ENCODE peak calls at places on chromosomes 6 and 20, in nine cellular contexts. One of them, this sample, is unnamed.

GRCh38 chr6:157586476-157587126 is 205.6 kb downstream of the ZDHHC14 start:
- DNase-seq in HL-60: no peak
- DNase-seq in ovary: no peak
- DNase-seq in brain microvascular endothelial cell: no peak
- DNase-seq in naive thymus-derived CD4-positive, alpha-beta T cell: no peak
- DNase-seq in neuronal stem cell: no peak
- DNase-seq in foreskin keratinocyte: no peak
- DNase-seq in tibial nerve: no peak
- DNase-seq in AG04450: no peak
- DNase-seq in this sample: no peak

GRCh38 chr20:41392871-41393704 is 26.5 kb upstream of the EMILIN3 start:
- DNase-seq in ovary: peak
- DNase-seq in naive thymus-derived CD4-positive, alpha-beta T cell: no peak
- DNase-seq in HL-60: no peak
- DNase-seq in neuronal stem cell: no peak
- DNase-seq in tibial nerve: peak
- DNase-seq in brain microvascular endothelial cell: no peak
- DNase-seq in foreskin keratinocyte: no peak
- DNase-seq in AG04450: no peak
- DNase-seq in this sample: peak

GRCh38 chr6:116667620-116668019 is 946 bp downstream of the ZUP1 start:
- DNase-seq in AG04450: no peak
- DNase-seq in foreskin keratinocyte: no peak
- DNase-seq in HL-60: no peak
- DNase-seq in naive thymus-derived CD4-positive, alpha-beta T cell: no peak
- DNase-seq in brain microvascular endothelial cell: no peak
- DNase-seq in neuronal stem cell: no peak
- DNase-seq in ovary: no peak
- DNase-seq in tibial nerve: no peak
- DNase-seq in this sample: no peak

GRCh38 chr6:16204653-16205376 is 33.6 kb upstream of the GMPR start:
- DNase-seq in neuronal stem cell: no peak
- DNase-seq in tibial nerve: no peak
- DNase-seq in HL-60: no peak
- DNase-seq in foreskin keratinocyte: no peak
- DNase-seq in brain microvascular endothelial cell: no peak
- DNase-seq in AG04450: no peak
- DNase-seq in ovary: no peak
- DNase-seq in naive thymus-derived CD4-positive, alpha-beta T cell: no peak
- DNase-seq in this sample: no peak

GRCh38 chr20:63280371-63280770 is 7.8 kb downstream of the ARFGAP1 start:
- DNase-seq in HL-60: no peak
- DNase-seq in neuronal stem cell: no peak
- DNase-seq in foreskin keratinocyte: no peak
- DNase-seq in ovary: no peak
- DNase-seq in brain microvascular endothelial cell: no peak
- DNase-seq in naive thymus-derived CD4-positive, alpha-beta T cell: no peak
- DNase-seq in tibial nerve: no peak
- DNase-seq in AG04450: no peak
- DNase-seq in this sample: no peak

GRCh38 chr6:127879685-127880084 is 21.2 kb downstream of the THEMIS start:
- DNase-seq in naive thymus-derived CD4-positive, alpha-beta T cell: no peak
- DNase-seq in brain microvascular endothelial cell: peak
- DNase-seq in AG04450: no peak
- DNase-seq in tibial nerve: no peak
- DNase-seq in foreskin keratinocyte: no peak
- DNase-seq in ovary: no peak
- DNase-seq in HL-60: no peak
- DNase-seq in neuronal stem cell: peak
- DNase-seq in this sample: no peak

GRCh38 chr20:2820896-2821869 is 5.0 kb downstream of the TMEM239 start:
- DNase-seq in foreskin keratinocyte: no peak
- DNase-seq in brain microvascular endothelial cell: no peak
- DNase-seq in naive thymus-derived CD4-positive, alpha-beta T cell: no peak
- DNase-seq in neuronal stem cell: no peak
- DNase-seq in ovary: no peak
- DNase-seq in tibial nerve: no peak
- DNase-seq in AG04450: no peak
- DNase-seq in HL-60: no peak
- DNase-seq in this sample: no peak

GRCh38 chr6:27178001-27178730 is 69.3 kb upstream of the PRSS16 start:
- DNase-seq in HL-60: no peak
- DNase-seq in AG04450: peak
- DNase-seq in naive thymus-derived CD4-positive, alpha-beta T cell: peak
- DNase-seq in foreskin keratinocyte: peak
- DNase-seq in neuronal stem cell: peak
- DNase-seq in tibial nerve: peak
- DNase-seq in brain microvascular endothelial cell: peak
- DNase-seq in ovary: peak
- DNase-seq in this sample: no peak

GRCh38 chr6:66065313-66065712 is 358.3 kb upstream of the EYS start:
- DNase-seq in foreskin keratinocyte: no peak
- DNase-seq in brain microvascular endothelial cell: no peak
- DNase-seq in ovary: no peak
- DNase-seq in naive thymus-derived CD4-positive, alpha-beta T cell: no peak
- DNase-seq in AG04450: no peak
- DNase-seq in tibial nerve: no peak
- DNase-seq in HL-60: no peak
- DNase-seq in neuronal stem cell: no peak
- DNase-seq in this sample: no peak

DNA sequence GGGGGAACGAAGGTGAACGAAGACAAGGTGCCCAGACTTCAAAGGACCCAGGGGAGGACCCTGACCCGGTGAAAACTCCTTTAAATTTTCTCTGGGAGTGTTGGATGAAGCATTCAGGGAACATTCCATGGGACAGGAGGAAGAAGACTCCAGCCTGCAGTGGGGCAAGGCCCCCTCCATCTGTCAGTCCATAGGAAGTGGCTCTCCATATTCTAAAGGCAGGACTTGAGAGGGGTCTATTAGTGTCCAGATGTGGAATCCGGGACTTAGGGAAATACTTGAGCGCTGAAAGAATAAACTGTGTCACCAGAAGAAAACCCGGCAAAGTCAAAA is 3.2 kb upstream of the BPIFA2 start:
- DNase-seq in neuronal stem cell: no peak
- DNase-seq in AG04450: no peak
- DNase-seq in HL-60: no peak
- DNase-seq in ovary: no peak
- DNase-seq in tibial nerve: no peak
- DNase-seq in brain microvascular endothelial cell: no peak
- DNase-seq in naive thymus-derived CD4-positive, alpha-beta T cell: no peak
- DNase-seq in foreskin keratinocyte: no peak
- DNase-seq in this sample: no peak
- H3K27ac ChIP-seq in neuronal stem cell: no peak
- H3K27ac ChIP-seq in AG04450: no peak
- H3K27ac ChIP-seq in HL-60: no peak
- H3K27ac ChIP-seq in ovary: no peak
- H3K27ac ChIP-seq in tibial nerve: no peak
- H3K27ac ChIP-seq in brain microvascular endothelial cell: no peak
- H3K27ac ChIP-seq in naive thymus-derived CD4-positive, alpha-beta T cell: no peak
- H3K27ac ChIP-seq in foreskin keratinocyte: no peak
- H3K27ac ChIP-seq in this sample: no peak

GRCh38 chr20:44609006-44609510 is 26.7 kb downstream of the PKIG start:
- DNase-seq in neuronal stem cell: no peak
- DNase-seq in brain microvascular endothelial cell: no peak
- DNase-seq in ovary: no peak
- DNase-seq in HL-60: no peak
- DNase-seq in naive thymus-derived CD4-positive, alpha-beta T cell: no peak
- DNase-seq in AG04450: no peak
- DNase-seq in tibial nerve: no peak
- DNase-seq in foreskin keratinocyte: no peak
- DNase-seq in this sample: no peak

GRCh38 chr20:44606725-44607441 is 24.5 kb downstream of the PKIG start:
- DNase-seq in ovary: no peak
- DNase-seq in AG04450: no peak
- DNase-seq in naive thymus-derived CD4-positive, alpha-beta T cell: no peak
- DNase-seq in HL-60: no peak
- DNase-seq in tibial nerve: no peak
- DNase-seq in brain microvascular endothelial cell: no peak
- DNase-seq in foreskin keratinocyte: no peak
- DNase-seq in neuronal stem cell: no peak
- DNase-seq in this sample: no peak

GRCh38 chr20:44613575-44613974 is 31.2 kb downstream of the PKIG start:
- DNase-seq in ovary: no peak
- DNase-seq in AG04450: no peak
- DNase-seq in tibial nerve: no peak
- DNase-seq in HL-60: no peak
- DNase-seq in brain microvascular endothelial cell: no peak
- DNase-seq in neuronal stem cell: no peak
- DNase-seq in foreskin keratinocyte: no peak
- DNase-seq in naive thymus-derived CD4-positive, alpha-beta T cell: no peak
- DNase-seq in this sample: no peak

GRCh38 chr20:44609511-44610312 is 27.3 kb downstream of the PKIG start:
- DNase-seq in AG04450: peak
- DNase-seq in ovary: peak
- DNase-seq in brain microvascular endothelial cell: peak
- DNase-seq in HL-60: peak
- DNase-seq in naive thymus-derived CD4-positive, alpha-beta T cell: peak
- DNase-seq in neuronal stem cell: peak
- DNase-seq in tibial nerve: peak
- DNase-seq in foreskin keratinocyte: peak
- DNase-seq in this sample: peak

DNA sequence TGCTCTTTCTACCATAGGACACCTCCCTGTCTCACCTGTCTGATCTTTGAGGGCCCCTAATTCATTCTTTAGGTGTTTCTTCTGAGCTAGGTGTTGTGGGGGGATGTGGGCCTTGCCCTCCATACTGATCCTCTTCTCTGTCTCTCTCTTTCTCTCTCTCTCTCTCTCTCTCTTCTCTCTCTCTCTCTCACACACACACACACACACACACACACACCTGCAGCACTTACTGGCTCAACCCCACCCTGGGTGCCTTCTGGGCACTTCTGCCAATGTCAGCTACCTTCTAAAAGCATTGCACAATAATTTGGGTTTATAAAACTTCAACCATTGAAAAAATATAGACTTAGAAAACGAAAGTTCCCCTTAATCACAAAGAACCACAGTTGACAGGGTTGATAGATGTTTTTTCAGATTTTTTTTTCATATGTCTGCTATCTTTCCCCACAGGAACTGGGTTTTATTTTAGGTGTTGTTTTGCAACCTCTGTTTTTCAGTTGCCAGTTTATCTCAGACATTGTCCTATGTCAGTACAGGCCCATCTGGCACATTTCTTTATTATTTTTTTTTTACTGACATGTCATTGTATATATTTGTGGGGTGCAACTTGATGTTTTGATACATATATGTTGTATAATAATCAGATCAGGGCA is 28.1 kb downstream of the PKIG start:
- DNase-seq in brain microvascular endothelial cell: no peak
- DNase-seq in naive thymus-derived CD4-positive, alpha-beta T cell: no peak
- DNase-seq in tibial nerve: no peak
- DNase-seq in HL-60: no peak
- DNase-seq in AG04450: no peak
- DNase-seq in foreskin keratinocyte: no peak
- DNase-seq in ovary: no peak
- DNase-seq in neuronal stem cell: no peak
- DNase-seq in this sample: no peak
- H3K27ac ChIP-seq in brain microvascular endothelial cell: no peak
- H3K27ac ChIP-seq in naive thymus-derived CD4-positive, alpha-beta T cell: peak
- H3K27ac ChIP-seq in tibial nerve: peak
- H3K27ac ChIP-seq in HL-60: peak
- H3K27ac ChIP-seq in AG04450: no peak
- H3K27ac ChIP-seq in foreskin keratinocyte: no peak
- H3K27ac ChIP-seq in ovary: peak
- H3K27ac ChIP-seq in neuronal stem cell: no peak
- H3K27ac ChIP-seq in this sample: no peak

GRCh38 chr6:44224154-44224977 is 971 bp downstream of the SLC29A1 start:
- DNase-seq in naive thymus-derived CD4-positive, alpha-beta T cell: no peak
- DNase-seq in brain microvascular endothelial cell: no peak
- DNase-seq in neuronal stem cell: no peak
- DNase-seq in foreskin keratinocyte: no peak
- DNase-seq in tibial nerve: no peak
- DNase-seq in HL-60: no peak
- DNase-seq in AG04450: no peak
- DNase-seq in ovary: no peak
- DNase-seq in this sample: no peak

GRCh38 chr6:44222486-44222986 is 859 bp upstream of the SLC29A1 start:
- DNase-seq in brain microvascular endothelial cell: no peak
- DNase-seq in neuronal stem cell: no peak
- DNase-seq in naive thymus-derived CD4-positive, alpha-beta T cell: no peak
- DNase-seq in AG04450: no peak
- DNase-seq in foreskin keratinocyte: no peak
- DNase-seq in tibial nerve: no peak
- DNase-seq in ovary: no peak
- DNase-seq in HL-60: no peak
- DNase-seq in this sample: no peak

GRCh38 chr6:44224978-44225330 is 1.6 kb downstream of the SLC29A1 start:
- DNase-seq in tibial nerve: no peak
- DNase-seq in naive thymus-derived CD4-positive, alpha-beta T cell: no peak
- DNase-seq in HL-60: no peak
- DNase-seq in neuronal stem cell: no peak
- DNase-seq in foreskin keratinocyte: no peak
- DNase-seq in ovary: no peak
- DNase-seq in AG04450: no peak
- DNase-seq in brain microvascular endothelial cell: no peak
- DNase-seq in this sample: no peak

GRCh38 chr6:44222987-44223470 is 366 bp upstream of the SLC29A1 start:
- DNase-seq in tibial nerve: no peak
- DNase-seq in ovary: no peak
- DNase-seq in AG04450: no peak
- DNase-seq in brain microvascular endothelial cell: no peak
- DNase-seq in naive thymus-derived CD4-positive, alpha-beta T cell: no peak
- DNase-seq in foreskin keratinocyte: no peak
- DNase-seq in HL-60: no peak
- DNase-seq in neuronal stem cell: no peak
- DNase-seq in this sample: no peak

DNA sequence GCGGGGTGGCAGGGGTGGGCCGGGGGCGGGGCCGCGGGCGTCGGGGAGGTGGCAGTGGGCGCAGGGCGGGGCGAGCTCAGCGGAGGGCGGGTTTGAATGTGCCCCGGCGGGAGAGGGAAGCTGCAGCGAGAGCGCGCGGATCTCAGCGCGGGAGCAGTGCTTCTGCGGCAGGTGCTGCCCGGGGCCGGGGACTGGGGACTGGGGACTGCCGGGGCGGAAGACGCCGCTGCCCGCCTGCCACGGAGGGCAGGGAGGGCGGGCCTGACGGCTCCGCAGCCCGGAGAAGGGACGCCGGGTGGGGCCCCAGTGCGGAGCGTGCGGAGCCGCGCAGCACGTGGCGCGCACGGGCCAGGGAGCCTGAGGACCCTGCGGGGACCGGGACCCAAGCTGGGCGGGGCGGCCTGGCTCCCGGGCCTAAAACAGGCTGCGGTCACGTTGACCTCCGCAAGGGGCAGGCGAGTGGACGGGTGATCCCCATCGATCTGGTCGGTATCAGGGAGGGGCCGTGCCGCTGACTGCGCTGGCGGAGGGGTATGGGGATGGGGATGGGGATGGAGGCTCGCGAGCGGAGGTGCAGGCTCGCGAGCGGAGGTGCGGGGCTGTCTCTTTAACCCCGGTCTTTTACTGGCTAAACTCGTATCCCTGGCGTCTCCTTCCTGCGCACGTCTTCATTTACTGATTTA is at the start of gene SLC29A1:
- DNase-seq in foreskin keratinocyte: no peak
- DNase-seq in tibial nerve: peak
- DNase-seq in ovary: peak
- DNase-seq in HL-60: peak
- DNase-seq in naive thymus-derived CD4-positive, alpha-beta T cell: peak
- DNase-seq in brain microvascular endothelial cell: no peak
- DNase-seq in neuronal stem cell: peak
- DNase-seq in AG04450: no peak
- DNase-seq in this sample: no peak
- H3K27ac ChIP-seq in foreskin keratinocyte: no peak
- H3K27ac ChIP-seq in tibial nerve: peak
- H3K27ac ChIP-seq in ovary: peak
- H3K27ac ChIP-seq in HL-60: peak
- H3K27ac ChIP-seq in naive thymus-derived CD4-positive, alpha-beta T cell: peak
- H3K27ac ChIP-seq in brain microvascular endothelial cell: no peak
- H3K27ac ChIP-seq in neuronal stem cell: peak
- H3K27ac ChIP-seq in AG04450: no peak
- H3K27ac ChIP-seq in this sample: no peak

GRCh38 chr6:168667428-168667805 is 226.4 kb downstream of the SMOC2 start:
- DNase-seq in naive thymus-derived CD4-positive, alpha-beta T cell: no peak
- DNase-seq in neuronal stem cell: no peak
- DNase-seq in ovary: no peak
- DNase-seq in foreskin keratinocyte: no peak
- DNase-seq in HL-60: no peak
- DNase-seq in AG04450: no peak
- DNase-seq in tibial nerve: no peak
- DNase-seq in brain microvascular endothelial cell: no peak
- DNase-seq in this sample: no peak
- H3K27ac ChIP-seq in naive thymus-derived CD4-positive, alpha-beta T cell: no peak
- H3K27ac ChIP-seq in neuronal stem cell: no peak
- H3K27ac ChIP-seq in ovary: no peak
- H3K27ac ChIP-seq in foreskin keratinocyte: peak
- H3K27ac ChIP-seq in HL-60: no peak
- H3K27ac ChIP-seq in AG04450: no peak
- H3K27ac ChIP-seq in tibial nerve: no peak
- H3K27ac ChIP-seq in brain microvascular endothelial cell: no peak
- H3K27ac ChIP-seq in this sample: peak

This sample was measured in epithelial cell of prostate.